ENCODE peak calls at places on chromosomes 1 and 21, in ten cellular contexts. K is CD8-positive, alpha-beta T cell; L is choroid plexus epithelial cell; O is foreskin fibroblast; B is IMR-90; Q is RWPE2; G is coronary artery; Y is breast epithelium; H is dorsolateral prefrontal cortex; X is SK-N-SH. T is an unnamed sample.

GRCh38 chr1:192477630-192478029 is 97.9 kb upstream of the RGS1 start:
- DNase-seq in Y (no peak), O (peak; percentile 69), L (peak; percentile 76), B (peak; percentile 63), H (no peak), K (no peak), X (peak; percentile 31), Q (no peak), G (no peak), T (peak; percentile 78)

GRCh38 chr1:227131193-227131592 is 187.1 kb downstream of the CDC42BPA start:
- DNase-seq in L (peak; percentile 77), Q (no peak), H (no peak), Y (no peak), B (peak; percentile 54), X (peak; percentile 34), G (no peak), K (no peak), O (peak; percentile 53), T (peak; percentile 56)

GRCh38 chr1:167342846-167343245 is 122.2 kb downstream of the POU2F1 start:
- DNase-seq in O (no peak), Q (no peak), B (no peak), K (no peak), X (no peak), L (peak; percentile 40), G (no peak), H (no peak), Y (no peak), T (no peak)

GRCh38 chr1:119960501-119960900 is 64.2 kb upstream of the ADAM30 start:
- DNase-seq in Q (no peak), X (no peak), G (no peak), K (no peak), O (no peak), B (peak; percentile 21), H (no peak), L (no peak), Y (no peak), T (no peak)

GRCh38 chr21:41745026-41745820 is 21.6 kb downstream of the RIPK4 start:
- DNase-seq in Q (no peak), K (no peak), H (no peak), G (no peak), X (no peak), L (no peak), Y (no peak), B (no peak), O (no peak), T (no peak)

GRCh38 chr1:242002528-242002927 is 3.6 kb upstream of the MAP1LC3C start:
- DNase-seq in X (no peak), B (no peak), Y (no peak), L (no peak), H (no peak), Q (no peak), G (no peak), O (peak; percentile 51), K (no peak), T (peak; percentile 66)

GRCh38 chr1:40699787-40700186 is 8.3 kb downstream of the NFYC start:
- DNase-seq in G (no peak), X (no peak), Q (no peak), K (no peak), L (no peak), O (no peak), B (no peak), Y (no peak), H (no peak), T (no peak)

GRCh38 chr1:231550448-231550781 is 21.9 kb downstream of the TSNAX start:
- DNase-seq in G (no peak), H (no peak), O (peak; percentile 21), L (peak; percentile 47), Q (no peak), B (no peak), Y (no peak), K (no peak), X (peak; percentile 44), T (peak; percentile 22)

GRCh38 chr1:93681549-93682412 is at the start of gene BCAR3:
- DNase-seq in X (peak; percentile 89), Q (peak; percentile 83), H (no peak), B (peak; percentile 73), G (peak; percentile 83), Y (peak; percentile 66), O (peak; percentile 93), K (no peak), L (peak; percentile 75), T (peak; percentile 62)

GRCh38 chr21:43632373-43632905 is 26.8 kb downstream of the HSF2BP start:
- DNase-seq in O (no peak), L (peak; percentile 44), H (no peak), X (no peak), K (no peak), Y (no peak), B (no peak), G (no peak), Q (no peak), T (no peak)

GRCh38 chr1:119081705-119082104 is 58.7 kb downstream of the WARS2 start:
- DNase-seq in G (no peak), Y (no peak), X (no peak), L (peak; percentile 43), O (peak; percentile 15), B (no peak), K (no peak), H (no peak), Q (no peak), T (peak; percentile 28)

GRCh38 chr1:245721488-245721887 is 566.7 kb downstream of the KIF26B start:
- DNase-seq in L (no peak), B (no peak), G (no peak), H (no peak), Y (no peak), K (no peak), Q (no peak), O (no peak), X (no peak), T (no peak)

DNA sequence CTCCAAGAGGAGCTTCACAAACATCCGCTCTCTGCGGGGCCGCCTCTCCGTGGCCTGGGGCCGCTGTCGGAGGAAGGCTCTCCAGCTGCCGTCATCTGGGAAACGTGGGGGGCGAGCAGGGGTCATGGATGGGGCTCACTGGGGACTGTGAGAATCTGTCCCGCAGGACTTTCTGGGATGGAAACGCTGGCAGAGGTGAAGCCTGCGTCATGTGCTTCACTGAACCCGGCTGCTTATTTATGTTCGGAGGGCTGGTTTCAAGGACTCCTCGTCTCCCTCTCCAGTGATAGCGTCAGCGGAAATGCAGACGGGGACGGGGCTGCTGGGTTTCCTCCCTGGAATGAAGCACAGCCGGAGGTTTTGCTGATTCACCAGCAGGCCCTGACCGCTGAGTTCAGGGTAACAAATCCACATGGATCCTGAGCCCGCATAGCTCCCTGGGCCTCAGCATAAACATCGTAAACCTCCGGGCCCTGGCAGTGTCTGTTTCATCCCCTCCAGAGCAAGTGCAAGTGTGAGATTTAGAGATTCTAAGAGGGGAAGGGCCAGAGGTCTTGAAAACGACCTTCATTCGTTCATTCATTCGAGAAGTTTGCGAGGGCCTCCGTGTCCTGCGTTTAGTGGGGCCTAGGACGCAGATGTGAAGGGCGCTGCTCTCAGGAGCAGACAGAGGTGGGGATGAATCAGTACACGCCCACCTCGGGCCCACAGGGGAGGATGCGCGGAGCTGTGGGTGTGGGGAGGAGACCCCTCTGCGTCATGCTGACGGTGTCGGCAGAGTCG is 7.0 kb upstream of the POFUT2 start:
- DNase-seq in Q (no peak), K (no peak), G (peak; percentile 99), L (peak; percentile 100), X (peak; percentile 25), O (peak; percentile 98), H (peak; percentile 26), Y (peak; percentile 53), B (peak; percentile 100), T (peak; percentile 99)
- H3K4me3 ChIP-seq in Q (no peak overlapping the region), K (no peak overlapping the region), G (peak overlapping the region; percentile 31), L (peak overlapping the region; percentile 36), X (no peak overlapping the region), O (no peak overlapping the region), H (no peak overlapping the region), Y (no peak overlapping the region), B (no peak overlapping the region), T (no peak overlapping the region)

GRCh38 chr1:117312453-117313138 is 54.7 kb upstream of the MAN1A2 start:
- DNase-seq in O (peak; percentile 56), L (peak; percentile 76), B (peak; percentile 83), K (no peak), G (no peak), X (no peak), H (no peak), Y (no peak), Q (no peak), T (peak; percentile 56)
- TF ChIP-seq CTCF in O (peak; percentile 60), L (peak; percentile 76), B (peak; percentile 67), K (peak; percentile 62), G (no peak), X (peak; percentile 56), H (no peak), Y (no peak), Q (peak; percentile 48), T (peak; percentile 68)

GRCh38 chr1:201754353-201754752 is 74.6 kb upstream of the IPO9 start:
- DNase-seq in Q (no peak), O (no peak), Y (no peak), K (no peak), G (no peak), L (peak; percentile 93), H (no peak), B (peak; percentile 40), X (no peak), T (peak; percentile 79)
- H3K4me3 ChIP-seq in Q (no peak overlapping the region), O (no peak overlapping the region), Y (no peak overlapping the region), K (no peak overlapping the region), G (no peak overlapping the region), L (no peak overlapping the region), H (no peak overlapping the region), B (no peak overlapping the region), X (no peak overlapping the region), T (no peak overlapping the region)

GRCh38 chr21:30958737-30959136 is 77.4 kb upstream of the KRTAP11-1 start:
- DNase-seq in K (no peak), Y (no peak), B (no peak), X (no peak), Q (no peak), O (no peak), L (no peak), G (no peak), H (no peak), T (no peak)

GRCh38 chr21:30962013-30962412 is 76.3 kb downstream of the KRTAP19-8 start:
- DNase-seq in Q (no peak), O (no peak), X (no peak), K (no peak), H (no peak), G (no peak), L (no peak), B (no peak), Y (no peak), T (no peak)
- TF ChIP-seq CTCF in Q (no peak), O (no peak), X (peak; percentile 40), K (no peak), H (no peak), G (no peak), L (no peak), B (no peak), Y (no peak), T (no peak)

T was measured in fibroblast of mammary gland.